ENCODE peak calls at places on chromosomes 13 and 19, in four cellular contexts. C is GM23338; A is tibial nerve; I is CD4-positive, alpha-beta T cell. Z is an unnamed sample.

GRCh38 chr19:991174-991931 is 7.2 kb downstream of the WDR18 start:
- DNase-seq in A (no peak), C (peak), I (peak), Z (no peak)

GRCh38 chr13:109654341-109655205 is 131.8 kb downstream of the IRS2 start:
- DNase-seq in I (no peak), A (peak), C (no peak), Z (no peak)

GRCh38 chr19:33396701-33397535 is 23.4 kb downstream of the CEBPG start:
- DNase-seq in A (no peak), C (peak), I (no peak), Z (no peak)

GRCh38 chr19:45558399-45558878 is 26.2 kb downstream of the OPA3 start:
- DNase-seq in A (peak), C (peak), I (peak), Z (peak)

GRCh38 chr13:114268344-114269280 is 12.8 kb upstream of the UPF3A start:
- DNase-seq in I (no peak), A (no peak), C (no peak), Z (no peak)

GRCh38 chr19:38743394-38744297 is 628 bp downstream of the CAPN12 start:
- DNase-seq in A (no peak), C (peak), I (no peak), Z (no peak)

GRCh38 chr13:48892311-48892710 is 83.4 kb upstream of the FNDC3A start:
- DNase-seq in A (no peak), C (no peak), I (no peak), Z (no peak)

GRCh38 chr13:73765651-73766384 is 368.4 kb downstream of the KLF12 start:
- DNase-seq in I (peak), C (peak), A (peak), Z (peak)

GRCh38 chr13:47337781-47338507 is 441.1 kb upstream of the HTR2A start:
- DNase-seq in C (peak), I (no peak), A (no peak), Z (no peak)

GRCh38 chr13:110312669-110313031 is 5.6 kb downstream of the COL4A2 start:
- DNase-seq in I (no peak), A (no peak), C (no peak), Z (no peak)

GRCh38 chr13:71879129-71879535 is 12.1 kb upstream of the DACH1 start:
- DNase-seq in A (no peak), C (peak), I (no peak), Z (no peak)
- TF ChIP-seq CTCF in A (peak), C (peak), I (peak), Z (no peak)

GRCh38 chr13:41944229-41944628 is 16.7 kb downstream of the VWA8 start:
- DNase-seq in A (no peak), I (no peak), C (no peak), Z (no peak)
- TF ChIP-seq CTCF in A (no peak), I (no peak), C (no peak), Z (no peak)

DNA sequence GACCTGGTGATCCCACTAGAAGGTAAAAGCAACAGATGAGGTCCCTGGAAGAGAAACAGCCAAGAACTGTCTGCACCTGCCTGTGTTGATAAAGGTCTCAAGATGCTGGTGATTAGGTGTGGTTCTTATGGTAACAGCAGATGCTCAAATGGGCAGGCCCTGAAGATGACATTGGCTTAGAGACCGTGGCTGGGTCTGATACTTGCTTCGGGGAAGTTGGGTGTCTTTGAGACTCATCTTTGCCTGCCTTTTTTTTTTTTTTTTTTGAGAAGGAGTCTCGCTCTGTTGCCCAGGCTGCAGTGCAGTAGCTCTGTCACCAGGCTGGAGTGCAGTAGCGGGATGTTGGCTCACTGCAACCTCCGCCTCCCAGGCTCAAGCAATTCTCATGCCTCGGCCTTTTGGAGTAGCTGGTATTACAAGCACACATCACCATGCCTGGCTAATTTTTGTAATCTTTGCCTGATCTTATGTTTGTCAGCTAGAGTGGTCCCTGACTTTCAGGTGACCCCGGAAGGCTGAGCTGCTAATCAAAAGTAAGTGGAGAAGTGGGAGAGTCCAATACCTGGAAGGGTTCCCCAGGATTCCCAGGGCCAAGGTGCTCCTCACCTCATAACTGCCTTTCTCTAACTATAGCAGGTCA is 7.9 kb downstream of the SLC25A23 start:
- DNase-seq in I (no peak), C (no peak), A (no peak), Z (no peak)
- TF ChIP-seq CTCF in I (no peak), C (no peak), A (no peak), Z (no peak)

GRCh38 chr19:23281663-23282276 is 31.6 kb upstream of the ZNF724 start:
- DNase-seq in A (no peak), I (no peak), C (no peak), Z (no peak)

GRCh38 chr19:23283925-23284324 is 33.7 kb upstream of the ZNF724 start:
- DNase-seq in A (peak), C (peak), I (peak), Z (peak)

GRCh38 chr19:23287620-23288019 is 37.4 kb upstream of the ZNF724 start:
- DNase-seq in C (peak), I (no peak), A (no peak), Z (no peak)

GRCh38 chr19:23285948-23286347 is 35.8 kb upstream of the ZNF724 start:
- DNase-seq in I (no peak), A (no peak), C (no peak), Z (no peak)

DNA sequence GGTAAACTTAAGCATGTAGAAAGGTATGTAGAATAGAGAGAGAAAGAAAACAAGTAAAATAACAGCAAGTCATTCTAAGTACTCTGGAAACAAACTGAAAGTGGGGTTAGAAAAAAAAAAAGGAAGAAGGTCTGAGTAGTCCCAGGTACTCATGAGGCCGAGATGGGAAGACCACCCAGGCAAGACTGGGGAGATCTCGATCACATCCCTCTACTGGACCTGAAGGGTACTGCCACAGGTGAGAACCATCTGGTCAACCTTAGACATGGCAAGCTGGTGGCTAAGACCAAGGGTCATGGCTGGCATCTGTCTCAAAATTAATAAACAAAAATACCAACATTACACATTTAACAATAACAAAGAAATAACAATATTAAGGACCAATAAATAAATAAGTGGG is 36.3 kb upstream of the ZNF724 start:
- DNase-seq in I (no peak), A (no peak), C (peak), Z (no peak)
- TF ChIP-seq CTCF in I (peak), A (no peak), C (peak), Z (no peak)